ENCODE peak calls at places on chromosome 3, in six cellular contexts. One of them, this sample, is unnamed.
A peak's percentile ranks its signal among the peaks of the same experiment; 100 is the strongest.

GRCh38 chr3:96755519-96755918 is 58.9 kb upstream of the EPHA6 start:
- DNase-seq in A549: no peak
- DNase-seq in K562: no peak
- DNase-seq in endothelial cell of umbilical vein: no peak
- DNase-seq in HepG2: no peak
- DNase-seq in GM12878: no peak
- DNase-seq in this sample: no peak

GRCh38 chr3:142029052-142029642 is 120.2 kb downstream of the TFDP2 start:
- DNase-seq in A549: no peak
- DNase-seq in K562: peak; percentile 57
- DNase-seq in endothelial cell of umbilical vein: no peak
- DNase-seq in HepG2: no peak
- DNase-seq in GM12878: peak; percentile 49
- DNase-seq in this sample: no peak

GRCh38 chr3:21477896-21478295 is 273.1 kb downstream of the ZNF385D start:
- DNase-seq in A549: no peak
- DNase-seq in K562: no peak
- DNase-seq in endothelial cell of umbilical vein: no peak
- DNase-seq in HepG2: no peak
- DNase-seq in GM12878: no peak
- DNase-seq in this sample: no peak

GRCh38 chr3:188270423-188270972 is 116.5 kb downstream of the LPP start:
- DNase-seq in A549: peak; percentile 80
- DNase-seq in K562: no peak
- DNase-seq in endothelial cell of umbilical vein: peak; percentile 84
- DNase-seq in HepG2: peak; percentile 89
- DNase-seq in GM12878: no peak
- DNase-seq in this sample: peak; percentile 62

GRCh38 chr3:30286007-30286669 is 320.3 kb upstream of the TGFBR2 start:
- DNase-seq in A549: peak; percentile 71
- DNase-seq in K562: no peak
- DNase-seq in endothelial cell of umbilical vein: peak; percentile 99
- DNase-seq in HepG2: no peak
- DNase-seq in GM12878: no peak
- DNase-seq in this sample: peak; percentile 86

GRCh38 chr3:52171577-52172261 is 17.5 kb upstream of the POC1A start:
- DNase-seq in A549: peak; percentile 18
- DNase-seq in K562: no peak
- DNase-seq in endothelial cell of umbilical vein: no peak
- DNase-seq in HepG2: no peak
- DNase-seq in GM12878: no peak
- DNase-seq in this sample: no peak

GRCh38 chr3:175208316-175208715 is 349.2 kb downstream of the NAALADL2 start:
- DNase-seq in A549: no peak
- DNase-seq in K562: no peak
- DNase-seq in endothelial cell of umbilical vein: no peak
- DNase-seq in HepG2: no peak
- DNase-seq in GM12878: no peak
- DNase-seq in this sample: no peak

GRCh38 chr3:40864915-40865314 is 334.4 kb upstream of the CTNNB1 start:
- DNase-seq in A549: no peak
- DNase-seq in K562: no peak
- DNase-seq in endothelial cell of umbilical vein: peak; percentile 6
- DNase-seq in HepG2: no peak
- DNase-seq in GM12878: no peak
- DNase-seq in this sample: no peak

GRCh38 chr3:152298393-152299242 is 29.9 kb downstream of the MBNL1 start:
- DNase-seq in A549: peak; percentile 85
- DNase-seq in K562: peak; percentile 58
- DNase-seq in endothelial cell of umbilical vein: peak; percentile 88
- DNase-seq in HepG2: peak; percentile 97
- DNase-seq in GM12878: peak; percentile 74
- DNase-seq in this sample: peak; percentile 92

GRCh38 chr3:127252446-127252845 is 35.4 kb downstream of the PRR20G start:
- DNase-seq in A549: no peak
- DNase-seq in K562: no peak
- DNase-seq in endothelial cell of umbilical vein: no peak
- DNase-seq in HepG2: no peak
- DNase-seq in GM12878: no peak
- DNase-seq in this sample: no peak

GRCh38 chr3:171770689-171771620 is 39.3 kb downstream of the PLD1 start:
- DNase-seq in A549: peak; percentile 45
- DNase-seq in K562: peak; percentile 72
- DNase-seq in endothelial cell of umbilical vein: peak; percentile 93
- DNase-seq in HepG2: peak; percentile 68
- DNase-seq in GM12878: peak; percentile 48
- DNase-seq in this sample: peak; percentile 82

GRCh38 chr3:33592999-33593398 is 125.1 kb downstream of the CLASP2 start:
- DNase-seq in A549: no peak
- DNase-seq in K562: no peak
- DNase-seq in endothelial cell of umbilical vein: no peak
- DNase-seq in HepG2: no peak
- DNase-seq in GM12878: no peak
- DNase-seq in this sample: no peak

GRCh38 chr3:12751548-12751947 is 7.5 kb downstream of the TMEM40 start:
- DNase-seq in A549: peak; percentile 28
- DNase-seq in K562: no peak
- DNase-seq in endothelial cell of umbilical vein: no peak
- DNase-seq in HepG2: peak; percentile 10
- DNase-seq in GM12878: no peak
- DNase-seq in this sample: no peak

GRCh38 chr3:108125550-108126071 is 34.8 kb upstream of the CD47 start:
- DNase-seq in A549: no peak
- DNase-seq in K562: peak; percentile 48
- DNase-seq in endothelial cell of umbilical vein: peak; percentile 97
- DNase-seq in HepG2: no peak
- DNase-seq in GM12878: peak; percentile 83
- DNase-seq in this sample: peak; percentile 81

GRCh38 chr3:178083906-178084823 is 452.1 kb upstream of the KCNMB2 start:
- DNase-seq in A549: peak; percentile 11
- DNase-seq in K562: peak; percentile 26
- DNase-seq in endothelial cell of umbilical vein: peak; percentile 78
- DNase-seq in HepG2: peak; percentile 10
- DNase-seq in GM12878: no peak
- DNase-seq in this sample: peak; percentile 2

GRCh38 chr3:141255137-141255536 is 23.5 kb downstream of the PXYLP1 start:
- DNase-seq in A549: no peak
- DNase-seq in K562: no peak
- DNase-seq in endothelial cell of umbilical vein: no peak
- DNase-seq in HepG2: no peak
- DNase-seq in GM12878: no peak
- DNase-seq in this sample: no peak

GRCh38 chr3:14632445-14632930 is 19.1 kb upstream of the CCDC174 start:
- DNase-seq in A549: no peak
- DNase-seq in K562: no peak
- DNase-seq in endothelial cell of umbilical vein: no peak
- DNase-seq in HepG2: no peak
- DNase-seq in GM12878: no peak
- DNase-seq in this sample: no peak

DNA sequence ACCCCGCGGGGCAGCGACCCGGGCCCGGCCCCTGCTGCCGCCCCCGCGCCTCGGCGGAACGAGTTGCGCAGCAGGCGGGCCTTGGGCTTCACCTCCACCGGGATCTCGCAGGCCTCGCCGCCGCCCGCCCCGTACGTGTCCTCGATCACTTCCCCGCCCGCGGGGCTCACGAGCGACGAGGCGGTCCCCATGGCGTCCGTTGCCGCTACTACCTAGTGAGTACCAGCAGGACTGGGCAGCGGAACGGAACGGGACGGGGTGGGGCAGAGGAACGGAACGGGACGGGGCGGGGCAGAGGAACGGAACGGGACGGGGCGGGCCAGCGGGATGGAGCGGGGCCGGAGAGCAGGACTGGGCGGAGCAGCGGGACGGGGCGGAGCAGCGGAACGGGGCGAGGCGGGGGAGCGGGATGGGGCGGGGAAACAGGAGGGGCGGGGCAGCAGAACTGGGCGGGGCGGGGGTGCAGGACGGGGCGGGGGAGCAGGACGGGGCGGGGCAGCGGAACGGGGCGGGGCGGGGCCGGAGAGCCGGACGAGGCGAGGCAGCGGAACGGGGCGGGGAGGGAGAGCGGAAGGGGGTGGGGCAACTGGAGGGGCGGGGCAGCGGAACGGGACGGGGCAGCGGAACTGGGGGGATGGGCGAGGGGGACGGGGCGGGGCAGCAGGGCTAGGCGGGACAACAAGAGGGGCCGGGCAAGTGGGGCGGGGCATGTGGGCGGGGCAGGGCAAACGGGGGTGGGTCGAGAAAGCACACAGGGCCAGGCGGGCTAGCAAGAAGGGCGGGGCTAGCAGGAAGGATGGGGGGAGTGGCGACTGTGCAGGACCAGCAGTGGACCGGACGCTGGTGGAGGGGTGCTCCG is at the start of gene NPHP3:
- DNase-seq in A549: peak; percentile 94
- DNase-seq in K562: peak; percentile 94
- DNase-seq in endothelial cell of umbilical vein: peak; percentile 93
- DNase-seq in HepG2: peak; percentile 84
- DNase-seq in GM12878: peak; percentile 67
- DNase-seq in this sample: peak; percentile 94
- TF ChIP-seq POLR2A in A549: peak; percentile 87
- TF ChIP-seq POLR2A in K562: peak; percentile 36
- TF ChIP-seq POLR2A in endothelial cell of umbilical vein: peak; percentile 92
- TF ChIP-seq POLR2A in HepG2: peak; percentile 77
- TF ChIP-seq POLR2A in GM12878: peak; percentile 88
- TF ChIP-seq POLR2A in this sample: peak; percentile 75

GRCh38 chr3:195849322-195850074 is 37.8 kb upstream of the MUC4 start:
- DNase-seq in A549: peak; percentile 62
- DNase-seq in K562: no peak
- DNase-seq in endothelial cell of umbilical vein: peak; percentile 25
- DNase-seq in HepG2: peak; percentile 21
- DNase-seq in GM12878: no peak
- DNase-seq in this sample: no peak
- TF ChIP-seq MYC in A549: no peak
- TF ChIP-seq MYC in K562: no peak
- TF ChIP-seq MYC in endothelial cell of umbilical vein: no peak
- TF ChIP-seq MYC in HepG2: no peak
- TF ChIP-seq MYC in GM12878: no peak
- TF ChIP-seq MYC in this sample: no peak

GRCh38 chr3:58608648-58609047 is 31.5 kb upstream of the FAM107A start:
- DNase-seq in A549: no peak
- DNase-seq in K562: no peak
- DNase-seq in endothelial cell of umbilical vein: no peak
- DNase-seq in HepG2: no peak
- DNase-seq in GM12878: no peak
- DNase-seq in this sample: no peak
- TF ChIP-seq POLR2A in A549: no peak
- TF ChIP-seq POLR2A in K562: no peak
- TF ChIP-seq POLR2A in endothelial cell of umbilical vein: no peak
- TF ChIP-seq POLR2A in HepG2: no peak
- TF ChIP-seq POLR2A in GM12878: no peak
- TF ChIP-seq POLR2A in this sample: no peak

DNA sequence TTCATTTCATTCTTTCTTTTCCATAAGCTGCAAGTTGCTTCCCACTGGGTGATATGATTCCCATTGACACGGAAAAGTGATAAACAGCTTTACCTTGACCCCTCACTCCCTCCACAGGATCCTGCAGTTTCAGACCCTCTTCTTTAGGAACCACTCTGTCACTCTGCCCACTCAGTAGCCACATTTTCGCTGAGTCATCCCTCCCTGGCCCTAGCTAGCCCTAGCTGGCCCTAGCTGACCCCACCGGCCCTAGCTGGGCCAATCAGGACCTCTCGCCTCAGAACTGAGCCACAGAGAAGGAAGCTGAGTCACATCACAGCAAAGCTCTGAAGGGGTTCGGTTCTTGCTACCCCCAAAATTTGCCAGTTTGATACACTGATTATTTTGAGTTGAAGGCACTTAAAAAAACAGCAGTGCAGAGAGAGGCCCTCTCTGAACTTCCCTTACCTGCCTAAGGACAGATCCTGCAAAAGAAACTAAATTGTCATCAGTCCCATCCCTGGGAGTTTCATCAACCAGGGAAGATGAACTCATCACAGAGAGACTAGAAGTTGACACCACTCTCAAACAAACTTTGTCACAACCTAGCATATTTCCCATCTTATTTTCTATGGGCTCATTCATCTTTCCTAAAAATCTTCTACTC is 233.5 kb upstream of the PROK2 start:
- DNase-seq in A549: no peak
- DNase-seq in K562: peak; percentile 84
- DNase-seq in endothelial cell of umbilical vein: no peak
- DNase-seq in HepG2: no peak
- DNase-seq in GM12878: no peak
- DNase-seq in this sample: peak; percentile 53
- TF ChIP-seq MYC in A549: no peak
- TF ChIP-seq MYC in K562: no peak
- TF ChIP-seq MYC in endothelial cell of umbilical vein: no peak
- TF ChIP-seq MYC in HepG2: no peak
- TF ChIP-seq MYC in GM12878: no peak
- TF ChIP-seq MYC in this sample: no peak

DNA sequence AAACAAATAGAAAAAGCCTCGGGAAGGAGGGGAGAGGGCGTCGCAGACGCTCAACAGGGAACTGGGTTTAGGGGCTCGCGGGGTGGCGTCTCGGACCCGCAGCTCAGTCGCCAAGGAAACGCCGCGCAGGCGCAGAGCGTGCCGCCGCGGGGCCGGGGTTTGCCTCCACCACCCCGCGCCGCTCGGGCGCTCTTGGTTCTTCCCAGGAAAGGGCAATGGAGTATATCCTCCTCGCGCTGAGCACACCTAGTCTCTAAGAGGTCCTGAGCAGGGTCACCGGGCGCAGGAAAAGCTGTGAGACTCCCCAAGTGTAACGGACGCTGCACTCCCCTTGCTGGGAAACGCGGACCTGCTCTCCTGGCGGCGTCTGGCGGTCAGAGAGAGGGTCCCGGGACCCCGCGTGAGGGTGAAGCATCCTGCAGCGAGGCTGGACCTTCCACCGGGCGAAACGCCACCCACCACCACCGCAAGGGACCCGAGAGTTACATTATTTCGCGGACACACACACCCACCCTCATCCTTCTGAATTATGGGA is 713 bp downstream of the PLCH1 start:
- DNase-seq in A549: peak; percentile 69
- DNase-seq in K562: peak; percentile 80
- DNase-seq in endothelial cell of umbilical vein: no peak
- DNase-seq in HepG2: peak; percentile 48
- DNase-seq in GM12878: no peak
- DNase-seq in this sample: peak; percentile 50
- TF ChIP-seq POLR2A in A549: peak; percentile 54
- TF ChIP-seq POLR2A in K562: no peak
- TF ChIP-seq POLR2A in endothelial cell of umbilical vein: no peak
- TF ChIP-seq POLR2A in HepG2: peak; percentile 46
- TF ChIP-seq POLR2A in GM12878: no peak
- TF ChIP-seq POLR2A in this sample: no peak